ENCODE peak calls at places on chromosomes 4 and X, in six cellular contexts. S is tibial artery, L is WTC11, V is endothelial cell, R is neural crest cell, I is right atrium auricular region. J is an unnamed sample.

GRCh38 chr4:113080050-113080449 is 30.6 kb downstream of the ANK2 start:
- DNase-seq in S (no peak), L (no peak), V (no peak), R (no peak), I (no peak), J (no peak)

GRCh38 chr4:113169368-113169767 is 119.9 kb downstream of the ANK2 start:
- DNase-seq in S (no peak), L (peak), V (no peak), R (no peak), I (no peak), J (no peak)

GRCh38 chr4:134320048-134320447 is 118.5 kb upstream of the PABPC4L start:
- DNase-seq in S (no peak), L (no peak), V (no peak), R (no peak), I (no peak), J (no peak)

GRCh38 chrX:95721011-95721410 is 963.6 kb upstream of the DIAPH2 start:
- DNase-seq in S (no peak), L (no peak), V (no peak), R (no peak), I (no peak), J (no peak)

GRCh38 chr4:169366821-169367220 is 96.1 kb upstream of the SH3RF1 start:
- DNase-seq in S (no peak), L (no peak), V (no peak), R (no peak), I (no peak), J (no peak)

GRCh38 chr4:1749826-1750225 is 28.5 kb downstream of the TACC3 start:
- DNase-seq in S (no peak), L (no peak), V (no peak), R (no peak), I (no peak), J (no peak)

GRCh38 chr4:100421356-100421978 is 96.4 kb downstream of the EMCN start:
- DNase-seq in S (no peak), L (no peak), V (no peak), R (no peak), I (no peak), J (no peak)

GRCh38 chr4:169256101-169256612 is 14.6 kb downstream of the SH3RF1 start:
- DNase-seq in S (no peak), L (no peak), V (no peak), R (no peak), I (no peak), J (no peak)

GRCh38 chr4:105714071-105714521 is 5.5 kb downstream of the GSTCD start:
- DNase-seq in S (no peak), L (no peak), V (no peak), R (no peak), I (no peak), J (peak)

GRCh38 chrX:108159028-108159670 is 67.6 kb downstream of the ATG4A start:
- DNase-seq in S (no peak), L (no peak), V (no peak), R (no peak), I (no peak), J (no peak)

GRCh38 chr4:25442863-25443307 is 65.8 kb downstream of the ANAPC4 start:
- DNase-seq in S (no peak), L (no peak), V (no peak), R (no peak), I (no peak), J (no peak)

GRCh38 chrX:104707042-104707441 is 141.0 kb downstream of the IL1RAPL2 start:
- DNase-seq in S (no peak), L (no peak), V (no peak), R (no peak), I (no peak), J (no peak)

GRCh38 chrX:118218940-118219339 is 102.3 kb upstream of the KLHL13 start:
- DNase-seq in S (no peak), L (no peak), V (no peak), R (no peak), I (no peak), J (no peak)

GRCh38 chr4:28557755-28558154 is 1697.1 kb downstream of the STIM2 start:
- DNase-seq in S (no peak), L (no peak), V (no peak), R (no peak), I (no peak), J (no peak)

GRCh38 chr4:152540293-152540674 is 4.4 kb upstream of the FBXW7 start:
- DNase-seq in S (no peak), L (peak), V (no peak), R (no peak), I (no peak), J (peak)

GRCh38 chr4:152454398-152455011 is 81.4 kb downstream of the FBXW7 start:
- DNase-seq in S (no peak), L (no peak), V (no peak), R (no peak), I (no peak), J (peak)

DNA sequence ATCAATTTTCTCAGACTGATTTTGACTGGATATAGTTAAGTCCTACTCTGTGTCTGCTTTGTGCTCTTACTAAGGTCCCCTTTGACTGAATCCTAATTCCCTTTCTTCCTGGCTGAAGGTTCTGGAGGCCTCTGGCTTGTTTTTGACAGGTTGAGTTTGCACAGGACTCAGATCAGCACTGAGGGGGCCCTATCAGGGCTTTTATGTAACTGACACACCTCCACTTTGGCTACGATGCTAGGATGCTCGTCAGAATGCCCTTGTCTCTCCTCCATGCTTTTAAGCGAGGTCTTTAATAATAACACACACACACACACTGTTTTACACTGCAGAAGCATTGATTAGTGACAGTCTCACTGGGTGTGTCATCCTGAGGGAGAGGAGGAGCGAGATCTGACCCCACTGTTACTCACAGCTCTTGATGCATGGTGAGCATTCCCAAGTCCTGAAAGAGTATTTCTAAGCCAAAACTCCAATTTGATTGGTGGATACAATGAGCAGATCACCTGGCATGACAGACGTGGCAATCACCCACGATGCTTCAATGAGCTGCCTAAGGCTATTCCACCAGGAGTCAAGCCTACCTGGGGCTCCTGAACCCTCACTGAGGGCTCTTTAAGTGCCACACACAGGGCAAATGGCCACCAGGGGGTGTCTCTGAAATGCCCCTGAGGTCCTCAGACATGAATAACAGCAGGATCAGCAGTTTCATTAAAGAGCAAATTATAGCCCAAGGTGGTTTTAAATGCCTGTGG is 130.4 kb upstream of the CPEB2 start:
- DNase-seq in S (no peak), L (peak), V (peak), R (no peak), I (no peak), J (no peak)
- TF ChIP-seq CTCF in S (no peak), L (peak), V (peak), R (peak), I (peak), J (peak)

GRCh38 chr4:172662113-172662512 is 506.5 kb upstream of the GALNT7 start:
- DNase-seq in S (no peak), L (no peak), V (no peak), R (no peak), I (no peak), J (no peak)

GRCh38 chr4:172666711-172667368 is 501.8 kb upstream of the GALNT7 start:
- DNase-seq in S (no peak), L (peak), V (no peak), R (no peak), I (no peak), J (no peak)
- TF ChIP-seq CTCF in S (no peak), L (no peak), V (no peak), R (no peak), I (no peak), J (no peak)

GRCh38 chr4:87076690-87077358 is 142.0 kb downstream of the AFF1 start:
- DNase-seq in S (no peak), L (no peak), V (no peak), R (no peak), I (no peak), J (no peak)
- TF ChIP-seq CTCF in S (no peak), L (no peak), V (no peak), R (no peak), I (no peak), J (no peak)

GRCh38 chrX:93538575-93538974 is 134.8 kb downstream of the NAP1L3 start:
- DNase-seq in S (no peak), L (no peak), V (no peak), R (no peak), I (no peak), J (no peak)
- TF ChIP-seq CTCF in S (peak), L (peak), V (peak), R (peak), I (peak), J (no peak)

GRCh38 chr4:83329521-83330105 is 5.0 kb downstream of the HPSE start:
- DNase-seq in S (no peak), L (no peak), V (no peak), R (no peak), I (no peak), J (no peak)

GRCh38 chr4:83326546-83326945 is 8.1 kb downstream of the HPSE start:
- DNase-seq in S (no peak), L (no peak), V (no peak), R (no peak), I (no peak), J (no peak)

GRCh38 chr4:83323136-83323535 is 11.5 kb downstream of the HPSE start:
- DNase-seq in S (no peak), L (no peak), V (no peak), R (no peak), I (no peak), J (no peak)

GRCh38 chr4:83331959-83332358 is 2.7 kb downstream of the HPSE start:
- DNase-seq in S (no peak), L (no peak), V (no peak), R (no peak), I (no peak), J (no peak)

DNA sequence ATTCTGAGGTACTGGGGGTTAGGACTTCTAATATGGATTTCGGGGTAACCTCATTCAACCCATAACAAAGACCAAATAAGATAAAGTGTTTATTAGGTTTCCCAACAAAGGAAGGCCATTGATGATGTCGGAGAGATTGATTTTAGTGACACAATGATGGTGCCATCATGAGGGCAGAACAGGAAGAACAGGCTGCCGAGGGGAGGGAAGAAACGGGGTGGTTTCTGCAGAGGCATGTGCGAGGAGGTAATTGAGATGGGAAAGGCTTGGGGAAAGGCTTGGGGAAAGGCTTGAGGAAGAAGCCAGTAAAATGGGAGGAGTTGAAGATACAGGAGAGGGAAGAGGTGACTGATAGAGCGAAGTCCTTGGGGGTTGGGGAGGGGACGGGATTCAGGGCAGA is 6.2 kb downstream of the HPSE start:
- DNase-seq in S (no peak), L (peak), V (no peak), R (no peak), I (no peak), J (no peak)
- TF ChIP-seq CTCF in S (no peak), L (no peak), V (no peak), R (peak), I (no peak), J (no peak)

GRCh38 chrX:133852837-133853236 is 132.6 kb downstream of the GPC3 start:
- DNase-seq in S (no peak), L (no peak), V (no peak), R (no peak), I (no peak), J (no peak)
- TF ChIP-seq CTCF in S (no peak), L (no peak), V (no peak), R (peak), I (no peak), J (no peak)

GRCh38 chr4:44578954-44579353 is 72.5 kb downstream of the YIPF7 start:
- DNase-seq in S (no peak), L (no peak), V (no peak), R (no peak), I (no peak), J (no peak)

GRCh38 chr4:44580231-44580630 is 71.2 kb downstream of the YIPF7 start:
- DNase-seq in S (no peak), L (no peak), V (no peak), R (no peak), I (no peak), J (no peak)

GRCh38 chr4:44583393-44583792 is 68.0 kb downstream of the YIPF7 start:
- DNase-seq in S (no peak), L (peak), V (peak), R (no peak), I (no peak), J (no peak)
- TF ChIP-seq CTCF in S (no peak), L (no peak), V (peak), R (peak), I (no peak), J (no peak)

GRCh38 chrX:19382500-19383145 is 38.9 kb downstream of the PDHA1 start:
- DNase-seq in S (no peak), L (peak), V (peak), R (peak), I (peak), J (peak)
- TF ChIP-seq CTCF in S (peak), L (peak), V (no peak), R (peak), I (peak), J (peak)

GRCh38 chr4:95637047-95637600 is 88.4 kb upstream of the UNC5C start:
- DNase-seq in S (no peak), L (peak), V (peak), R (peak), I (no peak), J (no peak)
- TF ChIP-seq CTCF in S (no peak), L (peak), V (peak), R (peak), I (peak), J (no peak)

DNA sequence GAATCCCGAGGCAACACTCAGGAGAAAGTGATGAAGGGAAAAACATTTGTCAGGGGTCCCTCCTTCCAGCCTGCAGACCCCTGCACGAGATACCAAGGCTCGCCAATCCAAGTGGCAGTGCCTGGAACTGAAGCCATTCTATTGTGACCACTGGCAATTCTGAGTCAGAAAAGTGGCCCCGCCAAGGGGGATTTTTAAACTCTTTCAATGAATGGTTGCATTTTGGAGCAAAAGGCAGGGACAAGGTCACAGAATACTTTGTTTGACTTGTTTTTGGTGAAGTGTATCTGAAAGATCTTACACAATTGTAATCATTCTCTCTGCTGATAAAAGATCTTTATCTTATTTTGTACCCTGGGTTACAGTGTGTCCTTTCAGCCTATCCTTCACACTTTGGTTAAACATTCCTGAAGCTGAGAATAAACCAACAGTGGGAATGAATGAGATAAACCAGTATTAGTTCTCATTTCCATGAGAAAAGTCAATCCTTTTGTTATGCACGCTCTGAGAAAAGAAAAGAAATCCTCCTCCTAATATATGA is 115.9 kb upstream of the PDLIM3 start:
- DNase-seq in S (no peak), L (no peak), V (no peak), R (no peak), I (no peak), J (no peak)
- TF ChIP-seq CTCF in S (peak), L (no peak), V (no peak), R (no peak), I (no peak), J (no peak)